ENCODE peak calls at places on chromosomes 4 and X, in six cellular contexts. N is stimulated activated CD4-positive, alpha-beta T cell treated with anti-CD3 and anti-CD28 coated beads, Interleukin-12 subunit alpha, Interleukin-12 subunit beta, amount 100 ng/mL, for 48 hours; W is T-helper 1 cell; Y is activated B cell treated with CpG ODN at 0.5 μM for 24 hours; S is nephron progenitor cell; E is NCI-H1417. C is an unnamed sample.

GRCh38 chr4:20464381-20464780 is 212.7 kb downstream of the SLIT2 start:
- DNase-seq in N (no peak), W (no peak), Y (no peak), S (no peak), E (no peak), C (no peak)

GRCh38 chrX:118632862-118633261 is 94.5 kb upstream of the IL13RA1 start:
- DNase-seq in N (no peak), W (no peak), Y (no peak), S (no peak), E (no peak), C (no peak)

GRCh38 chrX:1554469-1555210 is 17.7 kb upstream of the P2RY8 start:
- DNase-seq in N (no peak), W (peak), Y (peak), S (no peak), E (no peak), C (no peak)

GRCh38 chrX:56029691-56030090 is 202.5 kb upstream of the KLF8 start:
- DNase-seq in N (no peak), W (no peak), Y (no peak), S (no peak), E (no peak), C (no peak)

GRCh38 chrX:134926864-134927263 is 63.9 kb upstream of the SMIM10 start:
- DNase-seq in N (no peak), W (no peak), Y (no peak), S (no peak), E (no peak), C (no peak)

GRCh38 chrX:150050387-150050786 is 112.1 kb upstream of the EOLA2 start:
- DNase-seq in N (no peak), W (no peak), Y (no peak), S (no peak), E (no peak), C (no peak)

GRCh38 chrX:1468250-1468772 is 15.6 kb upstream of the ASMTL start:
- DNase-seq in N (peak), W (peak), Y (peak), S (no peak), E (no peak), C (peak)

GRCh38 chr4:68406479-68406859 is 40.8 kb upstream of the TMPRSS11E start:
- DNase-seq in N (no peak), W (no peak), Y (no peak), S (no peak), E (no peak), C (no peak)

GRCh38 chr4:106775636-106776035 is 260.5 kb downstream of the DKK2 start:
- DNase-seq in N (no peak), W (no peak), Y (no peak), S (no peak), E (peak), C (no peak)

GRCh38 chrX:12791253-12792228 is at the start of gene PRPS2:
- DNase-seq in N (peak), W (peak), Y (peak), S (peak), E (peak), C (peak)

GRCh38 chr4:38193464-38193863 is 233.3 kb downstream of the PTTG2 start:
- DNase-seq in N (no peak), W (no peak), Y (no peak), S (no peak), E (no peak), C (no peak)

GRCh38 chrX:54238588-54238987 is 55.5 kb upstream of the FAM120C start:
- DNase-seq in N (no peak), W (no peak), Y (no peak), S (no peak), E (no peak), C (no peak)

GRCh38 chr4:4859799-4860380 is 425 bp downstream of the MSX1 start:
- DNase-seq in N (no peak), W (no peak), Y (no peak), S (no peak), E (peak), C (no peak)

GRCh38 chrX:109384569-109385174 is 97.2 kb downstream of the GUCY2F start:
- DNase-seq in N (peak), W (no peak), Y (no peak), S (peak), E (peak), C (no peak)

GRCh38 chrX:19659929-19660328 is 144.6 kb upstream of the MAP3K15 start:
- DNase-seq in N (no peak), W (no peak), Y (no peak), S (no peak), E (no peak), C (no peak)

GRCh38 chrX:139026406-139027200 is 315.1 kb upstream of the FGF13 start:
- DNase-seq in N (no peak), W (no peak), Y (no peak), S (no peak), E (no peak), C (no peak)

GRCh38 chrX:146934256-146934655 is 119.7 kb upstream of the CXorf51A start:
- DNase-seq in N (no peak), W (no peak), Y (no peak), S (no peak), E (no peak), C (no peak)

GRCh38 chr4:67580577-67580976 is 22.1 kb downstream of the STAP1 start:
- DNase-seq in N (no peak), W (peak), Y (no peak), S (no peak), E (no peak), C (no peak)

GRCh38 chrX:104315555-104315954 is 60.8 kb upstream of the ESX1 start:
- DNase-seq in N (no peak), W (no peak), Y (no peak), S (no peak), E (no peak), C (no peak)

GRCh38 chr4:158513246-158513645 is 8.4 kb upstream of the RXFP1 start:
- DNase-seq in N (no peak), W (no peak), Y (no peak), S (no peak), E (no peak), C (no peak)

GRCh38 chrX:115400960-115401359 is 111.4 kb downstream of the LUZP4 start:
- DNase-seq in N (no peak), W (no peak), Y (no peak), S (peak), E (peak), C (no peak)

GRCh38 chr4:2722033-2722432 is 34.1 kb downstream of the TNIP2 start:
- DNase-seq in N (no peak), W (no peak), Y (no peak), S (no peak), E (no peak), C (peak)

GRCh38 chr4:67333663-67334062 is 211.6 kb downstream of the CENPC start:
- DNase-seq in N (no peak), W (no peak), Y (no peak), S (no peak), E (no peak), C (no peak)

GRCh38 chrX:15761564-15762191 is 23.6 kb downstream of the CA5B start:
- DNase-seq in N (peak), W (peak), Y (no peak), S (peak), E (peak), C (no peak)

GRCh38 chr4:15493411-15493810 is 23.7 kb downstream of the CC2D2A start:
- DNase-seq in N (no peak), W (no peak), Y (no peak), S (no peak), E (no peak), C (no peak)

GRCh38 chr4:56958111-56958517 is 19.3 kb downstream of the NOA1 start:
- DNase-seq in N (no peak), W (no peak), Y (no peak), S (peak), E (peak), C (peak)

GRCh38 chr4:166067915-166068314 is 194.9 kb downstream of the TLL1 start:
- DNase-seq in N (no peak), W (no peak), Y (no peak), S (no peak), E (no peak), C (no peak)

GRCh38 chrX:43504394-43504793 is 151.7 kb upstream of the MAOA start:
- DNase-seq in N (no peak), W (no peak), Y (no peak), S (no peak), E (no peak), C (no peak)

GRCh38 chr4:48133668-48134444 is at the start of gene TXK:
- DNase-seq in N (no peak), W (peak), Y (no peak), S (no peak), E (no peak), C (no peak)

GRCh38 chr4:99462875-99463464 is 27.8 kb upstream of the ADH7 start:
- DNase-seq in N (peak), W (peak), Y (no peak), S (peak), E (peak), C (peak)

GRCh38 chrX:40719731-40720130 is 15.6 kb downstream of the MED14 start:
- DNase-seq in N (no peak), W (no peak), Y (no peak), S (no peak), E (no peak), C (no peak)

GRCh38 chrX:122579521-122579920 is 604.6 kb upstream of the GRIA3 start:
- DNase-seq in N (no peak), W (no peak), Y (no peak), S (no peak), E (no peak), C (no peak)

GRCh38 chr4:109816082-109816442 is 500 bp downstream of the GAR1 start:
- DNase-seq in N (peak), W (peak), Y (no peak), S (peak), E (no peak), C (no peak)

GRCh38 chr4:18192901-18193300 is 171.3 kb upstream of the LCORL start:
- DNase-seq in N (no peak), W (no peak), Y (no peak), S (no peak), E (no peak), C (no peak)

GRCh38 chrX:156008915-156009314 is 11.4 kb downstream of the IL9R start:
- DNase-seq in N (no peak), W (no peak), Y (no peak), S (no peak), E (no peak), C (no peak)

GRCh38 chr4:118280501-118281218 is 72.1 kb downstream of the PRSS12 start:
- DNase-seq in N (no peak), W (peak), Y (no peak), S (peak), E (peak), C (no peak)

GRCh38 chr4:2489841-2490552 is 21.1 kb downstream of the RNF4 start:
- DNase-seq in N (no peak), W (no peak), Y (no peak), S (no peak), E (no peak), C (peak)